ENCODE peak calls at places on chromosomes 7 and 10, in four cellular contexts. S is dorsolateral prefrontal cortex, Z is GM13976, A is brain microvascular endothelial cell. F is an unnamed sample.

GRCh38 chr10:126110434-126110833 is 214.1 kb downstream of the FANK1 start:
- DNase-seq in S (no peak), Z (no peak), A (no peak), F (no peak)

GRCh38 chr7:4730276-4730675 is 45.1 kb upstream of the AP5Z1 start:
- DNase-seq in S (no peak), Z (no peak), A (no peak), F (no peak)

GRCh38 chr7:151844080-151844827 is 32.7 kb downstream of the PRKAG2 start:
- DNase-seq in S (no peak), Z (no peak), A (peak), F (peak)

GRCh38 chr10:132862485-132863420 is 76.8 kb upstream of the NKX6-2 start:
- DNase-seq in S (no peak), Z (no peak), A (no peak), F (no peak)

GRCh38 chr10:78718032-78718572 is 350.7 kb upstream of the ZMIZ1 start:
- DNase-seq in S (no peak), Z (no peak), A (no peak), F (no peak)

GRCh38 chr10:46546591-46547330 is 9.7 kb downstream of the GPRIN2 start:
- DNase-seq in S (peak), Z (no peak), A (no peak), F (no peak)

GRCh38 chr10:133465950-133466474 is 12.3 kb downstream of the SCART1 start:
- DNase-seq in S (no peak), Z (no peak), A (no peak), F (no peak)

GRCh38 chr7:7505936-7506335 is 29.7 kb downstream of the COL28A1 start:
- DNase-seq in S (no peak), Z (no peak), A (no peak), F (no peak)

GRCh38 chr7:32588657-32589056 is 93.4 kb downstream of the AVL9 start:
- DNase-seq in S (no peak), Z (peak), A (peak), F (no peak)

GRCh38 chr10:43160067-43160918 is 22.0 kb downstream of the CSGALNACT2 start:
- DNase-seq in S (no peak), Z (peak), A (peak), F (no peak)

GRCh38 chr7:131627589-131628212 is 71.3 kb upstream of the PODXL start:
- DNase-seq in S (no peak), Z (no peak), A (no peak), F (no peak)

F was measured in Panc1.